ENCODE peak calls at places on chromosome 11, in five cellular contexts. F is mesothelial cell of epicardium, G is spleen, D is hypothalamus, M is NCI-H1105. W is an unnamed sample.

GRCh38 chr11:122023614-122024250 is 92.3 kb downstream of the BLID start:
- DNase-seq in F (no peak), G (no peak), D (no peak), M (no peak), W (no peak)

GRCh38 chr11:121067912-121068652 is 33.0 kb upstream of the TECTA start:
- DNase-seq in F (no peak), G (no peak), D (no peak), M (no peak), W (no peak)

GRCh38 chr11:128687321-128687720 is 6.6 kb upstream of the FLI1 start:
- DNase-seq in F (no peak), G (peak; percentile 86), D (no peak), M (no peak), W (no peak)

GRCh38 chr11:58628446-58628845 is 6.0 kb downstream of the CNTF start:
- DNase-seq in F (no peak), G (no peak), D (no peak), M (no peak), W (no peak)

GRCh38 chr11:122743949-122744876 is 88.7 kb downstream of the UBASH3B start:
- DNase-seq in F (no peak), G (peak; percentile 88), D (no peak), M (no peak), W (peak; percentile 20)

GRCh38 chr11:9972917-9973504 is 309.1 kb downstream of the SWAP70 start:
- DNase-seq in F (no peak), G (no peak), D (no peak), M (no peak), W (no peak)

GRCh38 chr11:47433991-47434786 is 8.0 kb upstream of the PSMC3 start:
- DNase-seq in F (no peak), G (no peak), D (peak; percentile 37), M (no peak), W (peak; percentile 57)

GRCh38 chr11:117851091-117851490 is 25.4 kb downstream of the FXYD6 start:
- DNase-seq in F (no peak), G (no peak), D (no peak), M (no peak), W (no peak)

GRCh38 chr11:130652671-130653335 is 204.4 kb downstream of the ADAMTS15 start:
- DNase-seq in F (no peak), G (no peak), D (no peak), M (no peak), W (no peak)

GRCh38 chr11:95508219-95508880 is 277.3 kb upstream of the SESN3 start:
- DNase-seq in F (no peak), G (no peak), D (no peak), M (no peak), W (no peak)